ENCODE peak calls at places on chromosomes 1 and 21, in eight cellular contexts. Y is HTR-8/SVneo; E is neural crest cell; B is activated CD8-positive, alpha-beta T cell treated with anti-CD3 and anti-CD28 coated beads for 36 hours; P is pancreas; I is colonic mucosa; A is T1000; X is cardiac muscle cell. W is an unnamed sample.

GRCh38 chr1:228059536-228060457 is 22.7 kb upstream of the ARF1 start:
- DNase-seq in Y (no peak), E (peak; percentile 33), B (peak; percentile 91), P (peak; percentile 100), I (peak; percentile 100), A (no peak), X (peak; percentile 45), W (peak; percentile 91)

GRCh38 chr21:33971492-33972013 is 55.9 kb upstream of the ATP5PO start:
- DNase-seq in Y (no peak), E (no peak), B (no peak), P (no peak), I (peak; percentile 53), A (no peak), X (peak; percentile 23), W (no peak)

GRCh38 chr1:224333309-224333926 is 3.4 kb upstream of the NVL start:
- DNase-seq in Y (peak; percentile 53), E (no peak), B (peak; percentile 39), P (no peak), I (peak; percentile 51), A (no peak), X (peak; percentile 73), W (peak; percentile 57)

GRCh38 chr1:226002667-226003501 is 3.7 kb upstream of the SDE2 start:
- DNase-seq in Y (peak; percentile 31), E (peak; percentile 26), B (peak; percentile 63), P (peak; percentile 52), I (peak; percentile 70), A (peak; percentile 25), X (peak; percentile 67), W (peak; percentile 30)

GRCh38 chr1:92924501-92924900 is 36.8 kb downstream of the DIPK1A start:
- DNase-seq in Y (no peak), E (no peak), B (no peak), P (no peak), I (no peak), A (peak; percentile 23), X (no peak), W (no peak)

GRCh38 chr1:181149326-181150000 is 61.0 kb downstream of the IER5 start:
- DNase-seq in Y (no peak), E (no peak), B (peak; percentile 94), P (no peak), I (no peak), A (no peak), X (no peak), W (no peak)

GRCh38 chr1:77536813-77537212 is 145.6 kb downstream of the ZZZ3 start:
- DNase-seq in Y (peak; percentile 67), E (no peak), B (no peak), P (no peak), I (no peak), A (peak; percentile 61), X (peak; percentile 85), W (no peak)

GRCh38 chr1:237227507-237227906 is 185.5 kb downstream of the RYR2 start:
- DNase-seq in Y (no peak), E (no peak), B (no peak), P (no peak), I (no peak), A (no peak), X (no peak), W (no peak)

GRCh38 chr1:49765034-49765433 is 258.7 kb downstream of the AGBL4 start:
- DNase-seq in Y (no peak), E (no peak), B (no peak), P (peak; percentile 27), I (no peak), A (no peak), X (no peak), W (peak; percentile 5)

GRCh38 chr1:54220004-54220811 is 20.2 kb downstream of the MRPL37 start:
- DNase-seq in Y (no peak), E (no peak), B (no peak), P (peak; percentile 76), I (peak; percentile 32), A (peak; percentile 43), X (peak; percentile 71), W (no peak)

W was measured in SK-N-SH.